ENCODE peak calls at places on chromosomes 4 and X, in six cellular contexts. P, J, W, Z, C and O are unnamed samples.
A peak's percentile ranks its signal among the peaks of the same experiment; 100 is the strongest.

GRCh38 chr4:130306566-130306965 is 1210.6 kb downstream of the C4orf33 start:
- DNase-seq in P (no peak), J (no peak), W (no peak), Z (no peak), C (no peak), O (no peak)

GRCh38 chr4:27318740-27319139 is 458.1 kb downstream of the STIM2 start:
- DNase-seq in P (no peak), J (peak; percentile 26), W (no peak), Z (no peak), C (peak; percentile 5), O (no peak)

GRCh38 chr4:154208424-154208823 is 283.2 kb downstream of the DCHS2 start:
- DNase-seq in P (no peak), J (no peak), W (no peak), Z (no peak), C (no peak), O (no peak)

GRCh38 chr4:7429069-7429416 is 5.7 kb downstream of the PSAPL1 start:
- DNase-seq in P (peak; percentile 13), J (no peak), W (no peak), Z (no peak), C (no peak), O (no peak)

GRCh38 chr4:166277406-166277805 is 404.4 kb downstream of the TLL1 start:
- DNase-seq in P (no peak), J (no peak), W (no peak), Z (no peak), C (no peak), O (no peak)

GRCh38 chr4:78954048-78954666 is 14.9 kb upstream of the PAQR3 start:
- DNase-seq in P (no peak), J (no peak), W (no peak), Z (no peak), C (no peak), O (no peak)

GRCh38 chrX:9562851-9563250 is 98.0 kb downstream of the TBL1X start:
- DNase-seq in P (peak; percentile 25), J (no peak), W (no peak), Z (no peak), C (no peak), O (no peak)

GRCh38 chr4:184389978-184390518 is 84.3 kb downstream of the IRF2 start:
- DNase-seq in P (no peak), J (no peak), W (no peak), Z (no peak), C (no peak), O (no peak)

GRCh38 chr4:54093609-54094240 is 6.2 kb upstream of the GSX2 start:
- DNase-seq in P (no peak), J (no peak), W (no peak), Z (no peak), C (no peak), O (no peak)

GRCh38 chr4:146709956-146710355 is 71.3 kb downstream of the POU4F2 start:
- DNase-seq in P (no peak), J (no peak), W (no peak), Z (no peak), C (no peak), O (no peak)